ENCODE peak calls at places on chromosomes 4 and X, in six cellular contexts. S is HCT116, J is fibroblast of lung, B is mesendoderm, A is neural progenitor cell, V is IMR-90. Q is an unnamed sample.

GRCh38 chrX:10983526-10983925 is 127.6 kb upstream of the HCCS start:
- DNase-seq in S (no peak), J (no peak), B (no peak), A (no peak), V (no peak), Q (no peak)

GRCh38 chr4:43238556-43238955 is 346.0 kb downstream of the GRXCR1 start:
- DNase-seq in S (no peak), J (no peak), B (no peak), A (no peak), V (no peak), Q (no peak)

GRCh38 chr4:85807247-85807915 is 332.4 kb downstream of the ARHGAP24 start:
- DNase-seq in S (no peak), J (peak; percentile 84), B (no peak), A (no peak), V (no peak), Q (no peak)

GRCh38 chrX:112642349-112642748 is 37.4 kb downstream of the LHFPL1 start:
- DNase-seq in S (peak; percentile 21), J (peak; percentile 50), B (peak; percentile 72), A (peak; percentile 79), V (peak; percentile 75), Q (peak; percentile 61)

GRCh38 chr4:150056569-150056968 is 21.7 kb upstream of the DCLK2 start:
- DNase-seq in S (no peak), J (peak; percentile 22), B (no peak), A (no peak), V (peak; percentile 70), Q (no peak)

GRCh38 chrX:108225456-108225730 is 133.8 kb downstream of the ATG4A start:
- DNase-seq in S (no peak), J (peak; percentile 62), B (no peak), A (no peak), V (no peak), Q (no peak)

GRCh38 chr4:113837397-113837796 is 75.9 kb upstream of the CAMK2D start:
- DNase-seq in S (no peak), J (peak; percentile 91), B (peak; percentile 59), A (no peak), V (peak; percentile 94), Q (peak; percentile 71)

GRCh38 chrX:109822861-109823260 is 89.8 kb upstream of the ACSL4 start:
- DNase-seq in S (no peak), J (peak; percentile 21), B (no peak), A (no peak), V (no peak), Q (no peak)

GRCh38 chr4:106594291-106594952 is 225.8 kb upstream of the GIMD1 start:
- DNase-seq in S (no peak), J (no peak), B (no peak), A (no peak), V (no peak), Q (no peak)

GRCh38 chr4:119028296-119028695 is 107.3 kb upstream of the MYOZ2 start:
- DNase-seq in S (no peak), J (no peak), B (no peak), A (no peak), V (no peak), Q (no peak)

GRCh38 chr4:26812049-26812729 is 48.5 kb upstream of the STIM2 start:
- DNase-seq in S (no peak), J (no peak), B (no peak), A (no peak), V (no peak), Q (no peak)

GRCh38 chr4:69910016-69910782 is 20.7 kb upstream of the CSN1S1 start:
- DNase-seq in S (no peak), J (peak; percentile 1), B (no peak), A (no peak), V (peak; percentile 21), Q (no peak)

GRCh38 chr4:165398570-165398969 is 19.8 kb downstream of the CPE start:
- DNase-seq in S (peak; percentile 50), J (peak; percentile 73), B (peak; percentile 80), A (peak; percentile 35), V (peak; percentile 16), Q (no peak)

GRCh38 chrX:24355095-24355494 is 5.3 kb upstream of the SUPT20HL1 start:
- DNase-seq in S (no peak), J (peak; percentile 32), B (no peak), A (no peak), V (peak; percentile 12), Q (no peak)

GRCh38 chr4:108031427-108032083 is 41.9 kb downstream of the HADH start:
- DNase-seq in S (no peak), J (peak; percentile 41), B (no peak), A (no peak), V (peak; percentile 20), Q (no peak)

GRCh38 chr4:145045180-145045579 is 52.8 kb downstream of the ANAPC10 start:
- DNase-seq in S (no peak), J (no peak), B (no peak), A (no peak), V (no peak), Q (peak; percentile 66)

GRCh38 chr4:187608001-187608421 is 387.6 kb upstream of the ZFP42 start:
- DNase-seq in S (no peak), J (peak; percentile 79), B (peak; percentile 11), A (no peak), V (peak; percentile 93), Q (no peak)

GRCh38 chr4:81454498-81454897 is 17.2 kb downstream of the RASGEF1B start:
- DNase-seq in S (no peak), J (peak; percentile 12), B (no peak), A (no peak), V (peak; percentile 14), Q (no peak)

GRCh38 chr4:128601992-128602695 is 207.4 kb upstream of the JADE1 start:
- DNase-seq in S (no peak), J (peak; percentile 67), B (no peak), A (no peak), V (peak; percentile 31), Q (no peak)

GRCh38 chr4:128159967-128160366 is 98.9 kb downstream of the LARP1B start:
- DNase-seq in S (no peak), J (peak; percentile 63), B (no peak), A (no peak), V (peak; percentile 97), Q (no peak)

GRCh38 chr4:168876106-168876505 is 133.9 kb downstream of the CBR4 start:
- DNase-seq in S (no peak), J (no peak), B (no peak), A (no peak), V (no peak), Q (no peak)

GRCh38 chr4:139229534-139230039 is 50.4 kb downstream of the MGARP start:
- DNase-seq in S (peak; percentile 50), J (peak; percentile 43), B (peak; percentile 60), A (peak; percentile 40), V (peak; percentile 68), Q (peak; percentile 67)

GRCh38 chr4:40507977-40508376 is 121.7 kb downstream of the RBM47 start:
- DNase-seq in S (no peak), J (no peak), B (no peak), A (no peak), V (no peak), Q (no peak)

GRCh38 chr4:39023059-39023458 is 9.2 kb downstream of the TMEM156 start:
- DNase-seq in S (no peak), J (no peak), B (no peak), A (no peak), V (peak; percentile 50), Q (no peak)

GRCh38 chr4:4840351-4840750 is 19.1 kb upstream of the MSX1 start:
- DNase-seq in S (no peak), J (no peak), B (no peak), A (no peak), V (no peak), Q (no peak)
- H3K4me2 ChIP-seq in S (no peak overlapping the region), J (no peak overlapping the region), B (no peak overlapping the region), A (no peak overlapping the region), V (no peak overlapping the region), Q (no peak overlapping the region)

DNA sequence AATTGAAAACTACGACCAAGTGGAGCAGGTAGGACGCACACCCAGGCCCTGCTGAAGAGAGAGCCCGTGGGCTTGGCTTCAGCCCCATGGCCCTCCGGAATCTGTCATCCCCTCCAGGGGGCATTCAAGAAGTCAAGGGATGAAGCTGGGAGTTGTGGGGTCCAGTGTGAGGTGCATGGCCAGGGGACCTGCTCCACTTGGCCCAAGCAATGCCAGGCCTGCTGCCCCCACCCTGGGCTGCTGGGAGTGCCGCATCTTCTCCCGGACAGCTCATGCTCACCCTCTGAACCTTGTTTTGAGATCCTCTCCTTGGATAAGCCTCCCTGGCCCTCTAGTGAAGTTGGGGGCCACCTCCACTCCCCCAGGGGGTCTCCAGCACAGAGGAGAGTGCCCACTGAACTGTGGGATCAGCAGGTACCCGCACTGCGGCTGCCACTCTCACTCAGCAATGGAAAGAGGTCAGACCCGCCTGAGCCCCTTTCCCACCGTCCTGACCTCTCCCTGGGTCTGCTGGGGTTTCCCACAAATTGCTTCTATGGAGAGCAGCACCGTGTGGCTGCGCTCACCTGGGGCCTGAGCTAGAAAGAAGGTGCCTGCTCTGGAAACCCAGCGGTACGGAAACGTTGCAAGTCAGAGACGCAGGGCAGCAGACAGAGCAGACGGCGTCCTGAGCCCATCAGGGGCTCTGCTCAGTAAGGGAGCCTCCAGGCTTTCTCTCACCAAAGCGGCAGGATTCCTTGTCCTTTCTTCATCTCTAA is 5.0 kb upstream of the ABLIM2 start:
- DNase-seq in S (no peak), J (no peak), B (no peak), A (no peak), V (no peak), Q (peak; percentile 28)
- H3K9ac ChIP-seq in S (no peak overlapping the region), J (no peak overlapping the region), B (no peak overlapping the region), A (no peak overlapping the region), V (no peak overlapping the region), Q (peak overlapping the region; percentile 35)

DNA sequence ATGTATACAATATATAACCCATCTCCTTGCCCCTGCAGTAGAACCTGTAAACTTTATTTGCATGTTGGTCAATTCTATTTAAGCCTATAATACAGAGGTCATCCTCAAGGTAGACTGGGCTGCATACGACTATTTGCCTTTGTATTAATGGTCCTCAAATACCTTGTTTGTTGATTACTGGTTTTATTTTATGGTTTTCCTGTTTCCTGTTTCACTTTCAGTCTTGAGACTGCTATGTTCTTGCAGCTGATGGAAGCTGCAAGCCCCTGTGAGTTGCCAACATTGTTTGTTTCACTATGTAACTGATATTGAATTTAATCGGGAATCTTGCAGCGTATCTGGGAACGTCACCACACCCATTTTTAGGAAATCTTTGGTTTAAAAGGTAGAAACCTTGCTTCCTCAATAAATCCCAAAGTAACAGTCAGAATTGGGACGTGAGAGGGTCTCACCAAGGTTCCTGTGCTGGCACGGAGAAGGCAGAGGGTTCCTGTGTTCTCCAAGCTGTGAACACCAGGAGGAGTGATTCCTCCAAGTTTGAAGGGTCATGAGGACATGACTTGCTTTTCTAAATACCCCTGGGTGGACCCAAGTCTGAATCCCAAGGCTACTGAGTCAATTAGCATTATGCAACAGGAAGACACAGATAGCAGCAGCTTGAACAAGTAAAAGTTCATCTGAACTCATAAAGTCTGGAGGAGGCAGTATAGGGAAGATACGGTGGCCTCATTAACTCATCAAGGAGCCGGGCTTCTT is 110.6 kb upstream of the PNPLA4 start:
- DNase-seq in S (no peak), J (no peak), B (peak; percentile 23), A (no peak), V (no peak), Q (peak; percentile 70)
- H3K4me2 ChIP-seq in S (no peak overlapping the region), J (no peak overlapping the region), B (no peak overlapping the region), A (no peak overlapping the region), V (no peak overlapping the region), Q (peak overlapping the region; percentile 86)

DNA sequence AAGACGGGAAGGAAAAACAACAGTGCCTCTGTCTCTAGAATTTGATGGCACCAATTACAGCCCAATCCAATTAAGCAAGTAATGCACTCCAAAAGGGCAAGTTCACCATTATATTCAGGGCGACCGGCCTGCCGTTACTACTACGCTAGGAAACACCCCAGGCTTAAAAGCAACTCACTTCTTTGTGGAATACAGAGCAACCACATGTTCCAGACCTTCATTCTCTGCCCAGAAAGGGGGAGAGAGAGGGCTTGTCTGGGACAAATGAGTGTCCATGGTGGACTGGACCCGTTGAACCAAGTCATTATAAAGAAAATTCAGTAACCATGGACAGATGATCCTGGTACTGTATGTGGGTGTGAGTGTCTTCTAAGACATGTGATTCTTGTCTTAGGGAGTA is 1.6 kb downstream of the KDR start:
- DNase-seq in S (no peak), J (no peak), B (peak; percentile 10), A (no peak), V (no peak), Q (no peak)
- H3K9ac ChIP-seq in S (no peak overlapping the region), J (no peak overlapping the region), B (peak overlapping the region; percentile 89), A (no peak overlapping the region), V (no peak overlapping the region), Q (no peak overlapping the region)

Q was measured in MM.1S.